ENCODE peak calls at places on chromosomes 6 and 20, in seven cellular contexts. One of them, this sample, is unnamed.

GRCh38 chr6:48136856-48137255 is 25.9 kb upstream of the PTCHD4 start:
- DNase-seq in HCT116: no peak
- DNase-seq in SK-N-SH: no peak
- DNase-seq in stomach: no peak
- DNase-seq in HL-60: no peak
- DNase-seq in suprapubic skin: no peak
- DNase-seq in prostate gland: no peak
- DNase-seq in this sample: no peak

GRCh38 chr20:3541887-3542721 is 71.3 kb downstream of the ATRN start:
- DNase-seq in HCT116: no peak
- DNase-seq in SK-N-SH: no peak
- DNase-seq in stomach: no peak
- DNase-seq in HL-60: no peak
- DNase-seq in suprapubic skin: no peak
- DNase-seq in prostate gland: no peak
- DNase-seq in this sample: no peak

GRCh38 chr6:162245831-162246230 is 481.7 kb downstream of the PRKN start:
- DNase-seq in HCT116: no peak
- DNase-seq in SK-N-SH: no peak
- DNase-seq in stomach: no peak
- DNase-seq in HL-60: no peak
- DNase-seq in suprapubic skin: no peak
- DNase-seq in prostate gland: no peak
- DNase-seq in this sample: no peak

GRCh38 chr20:13226367-13226766 is 5.3 kb downstream of the ISM1 start:
- DNase-seq in HCT116: no peak
- DNase-seq in SK-N-SH: no peak
- DNase-seq in stomach: no peak
- DNase-seq in HL-60: no peak
- DNase-seq in suprapubic skin: no peak
- DNase-seq in prostate gland: no peak
- DNase-seq in this sample: no peak

GRCh38 chr6:31727717-31728671 is 1.1 kb downstream of the DDAH2 start:
- DNase-seq in HCT116: no peak
- DNase-seq in SK-N-SH: no peak
- DNase-seq in stomach: no peak
- DNase-seq in HL-60: peak; percentile 92
- DNase-seq in suprapubic skin: no peak
- DNase-seq in prostate gland: no peak
- DNase-seq in this sample: peak; percentile 87

GRCh38 chr6:49462071-49462470 is 982 bp downstream of the MMUT start:
- DNase-seq in HCT116: no peak
- DNase-seq in SK-N-SH: no peak
- DNase-seq in stomach: no peak
- DNase-seq in HL-60: no peak
- DNase-seq in suprapubic skin: no peak
- DNase-seq in prostate gland: no peak
- DNase-seq in this sample: no peak

GRCh38 chr6:156719720-156720563 is 57.2 kb upstream of the ARID1B start:
- DNase-seq in HCT116: peak; percentile 72
- DNase-seq in SK-N-SH: no peak
- DNase-seq in stomach: peak; percentile 97
- DNase-seq in HL-60: peak; percentile 84
- DNase-seq in suprapubic skin: peak; percentile 97
- DNase-seq in prostate gland: peak; percentile 97
- DNase-seq in this sample: peak; percentile 97

GRCh38 chr6:149186873-149187272 is 130.6 kb upstream of the TAB2 start:
- DNase-seq in HCT116: no peak
- DNase-seq in SK-N-SH: no peak
- DNase-seq in stomach: no peak
- DNase-seq in HL-60: no peak
- DNase-seq in suprapubic skin: no peak
- DNase-seq in prostate gland: no peak
- DNase-seq in this sample: no peak

GRCh38 chr6:12614468-12614867 is 102.1 kb upstream of the PHACTR1 start:
- DNase-seq in HCT116: no peak
- DNase-seq in SK-N-SH: no peak
- DNase-seq in stomach: no peak
- DNase-seq in HL-60: no peak
- DNase-seq in suprapubic skin: no peak
- DNase-seq in prostate gland: no peak
- DNase-seq in this sample: no peak

GRCh38 chr20:64011366-64011779 is 24.6 kb upstream of the C20orf204 start:
- DNase-seq in HCT116: no peak
- DNase-seq in SK-N-SH: no peak
- DNase-seq in stomach: no peak
- DNase-seq in HL-60: no peak
- DNase-seq in suprapubic skin: no peak
- DNase-seq in prostate gland: no peak
- DNase-seq in this sample: no peak

GRCh38 chr20:60088236-60088635 is 130.0 kb downstream of the CDH26 start:
- DNase-seq in HCT116: no peak
- DNase-seq in SK-N-SH: no peak
- DNase-seq in stomach: no peak
- DNase-seq in HL-60: no peak
- DNase-seq in suprapubic skin: no peak
- DNase-seq in prostate gland: no peak
- DNase-seq in this sample: no peak

GRCh38 chr20:10611357-10611756 is 62.4 kb downstream of the JAG1 start:
- DNase-seq in HCT116: no peak
- DNase-seq in SK-N-SH: peak; percentile 38
- DNase-seq in stomach: no peak
- DNase-seq in HL-60: no peak
- DNase-seq in suprapubic skin: no peak
- DNase-seq in prostate gland: peak; percentile 33
- DNase-seq in this sample: no peak

GRCh38 chr6:1190361-1190760 is 121.5 kb upstream of the FOXQ1 start:
- DNase-seq in HCT116: no peak
- DNase-seq in SK-N-SH: no peak
- DNase-seq in stomach: no peak
- DNase-seq in HL-60: no peak
- DNase-seq in suprapubic skin: no peak
- DNase-seq in prostate gland: no peak
- DNase-seq in this sample: no peak

GRCh38 chr6:14930366-14930989 is 315.4 kb upstream of the JARID2 start:
- DNase-seq in HCT116: no peak
- DNase-seq in SK-N-SH: no peak
- DNase-seq in stomach: peak; percentile 55
- DNase-seq in HL-60: no peak
- DNase-seq in suprapubic skin: no peak
- DNase-seq in prostate gland: no peak
- DNase-seq in this sample: no peak

GRCh38 chr20:62454936-62455673 is 20.7 kb downstream of the GATA5 start:
- DNase-seq in HCT116: no peak
- DNase-seq in SK-N-SH: no peak
- DNase-seq in stomach: no peak
- DNase-seq in HL-60: no peak
- DNase-seq in suprapubic skin: no peak
- DNase-seq in prostate gland: no peak
- DNase-seq in this sample: no peak

GRCh38 chr6:26375270-26375669 is 7.6 kb upstream of the BTN2A2 start:
- DNase-seq in HCT116: no peak
- DNase-seq in SK-N-SH: no peak
- DNase-seq in stomach: no peak
- DNase-seq in HL-60: no peak
- DNase-seq in suprapubic skin: no peak
- DNase-seq in prostate gland: no peak
- DNase-seq in this sample: no peak

GRCh38 chr20:49694450-49695071 is 19.1 kb downstream of the B4GALT5 start:
- DNase-seq in HCT116: no peak
- DNase-seq in SK-N-SH: no peak
- DNase-seq in stomach: no peak
- DNase-seq in HL-60: no peak
- DNase-seq in suprapubic skin: no peak
- DNase-seq in prostate gland: no peak
- DNase-seq in this sample: no peak

GRCh38 chr6:142945446-142946180 is 637 bp upstream of the HIVEP2 start:
- DNase-seq in HCT116: no peak
- DNase-seq in SK-N-SH: peak; percentile 74
- DNase-seq in stomach: peak; percentile 49
- DNase-seq in HL-60: peak; percentile 3
- DNase-seq in suprapubic skin: peak; percentile 83
- DNase-seq in prostate gland: peak; percentile 20
- DNase-seq in this sample: peak; percentile 92

GRCh38 chr20:40579701-40580100 is 109.3 kb downstream of the MAFB start:
- DNase-seq in HCT116: no peak
- DNase-seq in SK-N-SH: no peak
- DNase-seq in stomach: no peak
- DNase-seq in HL-60: no peak
- DNase-seq in suprapubic skin: no peak
- DNase-seq in prostate gland: no peak
- DNase-seq in this sample: no peak

GRCh38 chr6:156919370-156919769 is 142.2 kb downstream of the ARID1B start:
- DNase-seq in HCT116: no peak
- DNase-seq in SK-N-SH: no peak
- DNase-seq in stomach: no peak
- DNase-seq in HL-60: no peak
- DNase-seq in suprapubic skin: no peak
- DNase-seq in prostate gland: no peak
- DNase-seq in this sample: no peak

GRCh38 chr6:4948781-4949450 is 54.9 kb downstream of the RPP40 start:
- DNase-seq in HCT116: no peak
- DNase-seq in SK-N-SH: no peak
- DNase-seq in stomach: no peak
- DNase-seq in HL-60: no peak
- DNase-seq in suprapubic skin: no peak
- DNase-seq in prostate gland: no peak
- DNase-seq in this sample: no peak

GRCh38 chr6:30322527-30323501 is 3.9 kb upstream of the TRIM39 start:
- DNase-seq in HCT116: no peak
- DNase-seq in SK-N-SH: no peak
- DNase-seq in stomach: no peak
- DNase-seq in HL-60: no peak
- DNase-seq in suprapubic skin: no peak
- DNase-seq in prostate gland: no peak
- DNase-seq in this sample: no peak

GRCh38 chr6:31086788-31087440 is 25.5 kb downstream of the C6orf15 start:
- DNase-seq in HCT116: no peak
- DNase-seq in SK-N-SH: no peak
- DNase-seq in stomach: no peak
- DNase-seq in HL-60: no peak
- DNase-seq in suprapubic skin: no peak
- DNase-seq in prostate gland: no peak
- DNase-seq in this sample: no peak

GRCh38 chr6:139470971-139471370 is 96.5 kb upstream of the CITED2 start:
- DNase-seq in HCT116: no peak
- DNase-seq in SK-N-SH: no peak
- DNase-seq in stomach: no peak
- DNase-seq in HL-60: no peak
- DNase-seq in suprapubic skin: no peak
- DNase-seq in prostate gland: no peak
- DNase-seq in this sample: no peak

GRCh38 chr6:41190791-41191190 is 10.2 kb downstream of the TREML2 start:
- DNase-seq in HCT116: no peak
- DNase-seq in SK-N-SH: no peak
- DNase-seq in stomach: no peak
- DNase-seq in HL-60: no peak
- DNase-seq in suprapubic skin: no peak
- DNase-seq in prostate gland: no peak
- DNase-seq in this sample: no peak
- TF ChIP-seq CTCF in HCT116: no peak
- TF ChIP-seq CTCF in SK-N-SH: no peak
- TF ChIP-seq CTCF in stomach: no peak
- TF ChIP-seq CTCF in HL-60: no peak
- TF ChIP-seq CTCF in suprapubic skin: no peak
- TF ChIP-seq CTCF in prostate gland: no peak
- TF ChIP-seq CTCF in this sample: no peak

GRCh38 chr20:32752458-32753250 is 9.4 kb upstream of the COMMD7 start:
- DNase-seq in HCT116: no peak
- DNase-seq in SK-N-SH: no peak
- DNase-seq in stomach: no peak
- DNase-seq in HL-60: no peak
- DNase-seq in suprapubic skin: no peak
- DNase-seq in prostate gland: no peak
- DNase-seq in this sample: no peak
- TF ChIP-seq POLR2AphosphoS5 in HCT116: no peak
- TF ChIP-seq POLR2AphosphoS5 in SK-N-SH: no peak
- TF ChIP-seq POLR2AphosphoS5 in stomach: no peak
- TF ChIP-seq POLR2AphosphoS5 in HL-60: no peak
- TF ChIP-seq POLR2AphosphoS5 in suprapubic skin: no peak
- TF ChIP-seq POLR2AphosphoS5 in prostate gland: no peak
- TF ChIP-seq POLR2AphosphoS5 in this sample: no peak

DNA sequence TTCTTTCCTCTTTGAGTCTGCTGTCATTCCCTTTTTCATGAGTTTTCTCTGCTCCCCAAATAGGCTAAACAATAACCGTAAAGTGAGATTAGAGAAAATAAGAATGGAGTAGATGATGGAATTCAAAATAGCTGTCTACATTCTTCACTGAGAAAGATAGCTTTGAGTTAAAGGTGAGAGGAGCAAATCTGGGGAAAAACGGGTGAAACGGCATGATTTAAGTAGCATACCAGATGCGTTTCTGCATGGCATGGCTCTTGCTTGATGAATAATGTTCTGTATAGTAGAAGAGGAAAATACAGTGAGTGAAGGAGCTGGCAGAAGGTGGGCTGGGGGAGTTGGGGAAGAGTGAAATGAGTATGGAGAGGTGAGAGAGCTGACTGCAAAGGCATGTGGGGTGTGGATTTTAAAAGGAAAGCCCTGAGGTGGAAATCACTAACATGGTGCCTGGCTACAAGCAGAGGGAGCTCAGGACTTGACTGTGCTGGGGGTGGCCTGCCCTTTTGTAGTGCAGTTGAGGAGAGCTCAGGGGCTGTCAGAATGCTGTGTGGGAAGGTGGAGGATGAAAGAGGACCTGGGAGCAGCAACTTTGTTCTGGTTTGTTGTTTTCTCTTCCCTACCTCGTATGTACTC is 8.8 kb downstream of the BICRAL start:
- DNase-seq in HCT116: no peak
- DNase-seq in SK-N-SH: no peak
- DNase-seq in stomach: no peak
- DNase-seq in HL-60: no peak
- DNase-seq in suprapubic skin: no peak
- DNase-seq in prostate gland: no peak
- DNase-seq in this sample: no peak
- TF ChIP-seq CTCF in HCT116: no peak
- TF ChIP-seq CTCF in SK-N-SH: no peak
- TF ChIP-seq CTCF in stomach: no peak
- TF ChIP-seq CTCF in HL-60: no peak
- TF ChIP-seq CTCF in suprapubic skin: no peak
- TF ChIP-seq CTCF in prostate gland: no peak
- TF ChIP-seq CTCF in this sample: no peak

GRCh38 chr6:114271405-114271804 is 71.4 kb downstream of the HS3ST5 start:
- DNase-seq in HCT116: no peak
- DNase-seq in SK-N-SH: no peak
- DNase-seq in stomach: no peak
- DNase-seq in HL-60: no peak
- DNase-seq in suprapubic skin: no peak
- DNase-seq in prostate gland: no peak
- DNase-seq in this sample: no peak
- TF ChIP-seq POLR2AphosphoS5 in HCT116: no peak
- TF ChIP-seq POLR2AphosphoS5 in SK-N-SH: no peak
- TF ChIP-seq POLR2AphosphoS5 in stomach: no peak
- TF ChIP-seq POLR2AphosphoS5 in HL-60: no peak
- TF ChIP-seq POLR2AphosphoS5 in suprapubic skin: no peak
- TF ChIP-seq POLR2AphosphoS5 in prostate gland: no peak
- TF ChIP-seq POLR2AphosphoS5 in this sample: no peak

GRCh38 chr6:34384305-34385153 is 7.9 kb downstream of the NUDT3 start:
- DNase-seq in HCT116: no peak
- DNase-seq in SK-N-SH: no peak
- DNase-seq in stomach: no peak
- DNase-seq in HL-60: no peak
- DNase-seq in suprapubic skin: no peak
- DNase-seq in prostate gland: no peak
- DNase-seq in this sample: no peak
- TF ChIP-seq CTCF in HCT116: no peak
- TF ChIP-seq CTCF in SK-N-SH: no peak
- TF ChIP-seq CTCF in stomach: no peak
- TF ChIP-seq CTCF in HL-60: no peak
- TF ChIP-seq CTCF in suprapubic skin: no peak
- TF ChIP-seq CTCF in prostate gland: no peak
- TF ChIP-seq CTCF in this sample: no peak